ENCODE peak calls at places on chromosomes 5 and 9, in nine cellular contexts. One of them, this sample, is unnamed.

GRCh38 chr5:13662646-13663045 is 281.8 kb downstream of the DNAH5 start:
- DNase-seq in M059J: peak; percentile 18
- DNase-seq in NCI-H1105 treated with DMSO at 0.1 percent for 48 hours: no peak
- DNase-seq in colonic mucosa: no peak
- DNase-seq in Karpas-422: no peak
- DNase-seq in activated T-helper 1 cell treated with anti-CD3 and anti-CD28 coated beads, Interleukin-12 subunit alpha, Interleukin-12 subunit beta, Interleukin-2, Interleukin-4 antibody, amounts not matched to agents 30 ng/mL and 10 ng/mL and 1 ng/mL, durations not matched to agents 14 hours and 24 hours and 36 hours: no peak
- DNase-seq in tibial artery: no peak
- DNase-seq in ovary: no peak
- DNase-seq in uterus: no peak
- DNase-seq in this sample: no peak

GRCh38 chr5:40082313-40082712 is 597.4 kb upstream of the PTGER4 start:
- DNase-seq in uterus: no peak
- DNase-seq in activated T-helper 1 cell treated with anti-CD3 and anti-CD28 coated beads, Interleukin-12 subunit alpha, Interleukin-12 subunit beta, Interleukin-2, Interleukin-4 antibody, amounts not matched to agents 30 ng/mL and 10 ng/mL and 1 ng/mL, durations not matched to agents 14 hours and 24 hours and 36 hours: no peak
- DNase-seq in ovary: no peak
- DNase-seq in colonic mucosa: no peak
- DNase-seq in M059J: no peak
- DNase-seq in Karpas-422: no peak
- DNase-seq in NCI-H1105 treated with DMSO at 0.1 percent for 48 hours: no peak
- DNase-seq in tibial artery: no peak
- DNase-seq in this sample: no peak

GRCh38 chr9:132037470-132037869 is 42.2 kb downstream of the MED27 start:
- DNase-seq in activated T-helper 1 cell treated with anti-CD3 and anti-CD28 coated beads, Interleukin-12 subunit alpha, Interleukin-12 subunit beta, Interleukin-2, Interleukin-4 antibody, amounts not matched to agents 30 ng/mL and 10 ng/mL and 1 ng/mL, durations not matched to agents 14 hours and 24 hours and 36 hours: no peak
- DNase-seq in M059J: no peak
- DNase-seq in colonic mucosa: no peak
- DNase-seq in uterus: no peak
- DNase-seq in ovary: no peak
- DNase-seq in Karpas-422: no peak
- DNase-seq in tibial artery: no peak
- DNase-seq in NCI-H1105 treated with DMSO at 0.1 percent for 48 hours: peak; percentile 38
- DNase-seq in this sample: no peak

GRCh38 chr9:95772320-95773060 is 103.0 kb upstream of the ERCC6L2 start:
- DNase-seq in tibial artery: peak; percentile 46
- DNase-seq in Karpas-422: no peak
- DNase-seq in uterus: peak; percentile 49
- DNase-seq in colonic mucosa: peak; percentile 76
- DNase-seq in ovary: peak; percentile 77
- DNase-seq in M059J: peak; percentile 82
- DNase-seq in activated T-helper 1 cell treated with anti-CD3 and anti-CD28 coated beads, Interleukin-12 subunit alpha, Interleukin-12 subunit beta, Interleukin-2, Interleukin-4 antibody, amounts not matched to agents 30 ng/mL and 10 ng/mL and 1 ng/mL, durations not matched to agents 14 hours and 24 hours and 36 hours: no peak
- DNase-seq in NCI-H1105 treated with DMSO at 0.1 percent for 48 hours: no peak
- DNase-seq in this sample: no peak

GRCh38 chr5:124310453-124310852 is 436.0 kb downstream of the ZNF608 start:
- DNase-seq in colonic mucosa: peak; percentile 24
- DNase-seq in NCI-H1105 treated with DMSO at 0.1 percent for 48 hours: no peak
- DNase-seq in activated T-helper 1 cell treated with anti-CD3 and anti-CD28 coated beads, Interleukin-12 subunit alpha, Interleukin-12 subunit beta, Interleukin-2, Interleukin-4 antibody, amounts not matched to agents 30 ng/mL and 10 ng/mL and 1 ng/mL, durations not matched to agents 14 hours and 24 hours and 36 hours: no peak
- DNase-seq in uterus: no peak
- DNase-seq in Karpas-422: no peak
- DNase-seq in ovary: no peak
- DNase-seq in M059J: peak; percentile 6
- DNase-seq in tibial artery: no peak
- DNase-seq in this sample: no peak

GRCh38 chr5:110784901-110785300 is 46.1 kb downstream of the SLC25A46 start:
- DNase-seq in ovary: no peak
- DNase-seq in M059J: peak; percentile 65
- DNase-seq in NCI-H1105 treated with DMSO at 0.1 percent for 48 hours: no peak
- DNase-seq in tibial artery: no peak
- DNase-seq in uterus: no peak
- DNase-seq in activated T-helper 1 cell treated with anti-CD3 and anti-CD28 coated beads, Interleukin-12 subunit alpha, Interleukin-12 subunit beta, Interleukin-2, Interleukin-4 antibody, amounts not matched to agents 30 ng/mL and 10 ng/mL and 1 ng/mL, durations not matched to agents 14 hours and 24 hours and 36 hours: no peak
- DNase-seq in Karpas-422: no peak
- DNase-seq in colonic mucosa: no peak
- DNase-seq in this sample: no peak

GRCh38 chr5:128708841-128709240 is 170.8 kb upstream of the FBN2 start:
- DNase-seq in ovary: no peak
- DNase-seq in NCI-H1105 treated with DMSO at 0.1 percent for 48 hours: no peak
- DNase-seq in Karpas-422: no peak
- DNase-seq in colonic mucosa: no peak
- DNase-seq in tibial artery: no peak
- DNase-seq in M059J: no peak
- DNase-seq in uterus: no peak
- DNase-seq in activated T-helper 1 cell treated with anti-CD3 and anti-CD28 coated beads, Interleukin-12 subunit alpha, Interleukin-12 subunit beta, Interleukin-2, Interleukin-4 antibody, amounts not matched to agents 30 ng/mL and 10 ng/mL and 1 ng/mL, durations not matched to agents 14 hours and 24 hours and 36 hours: no peak
- DNase-seq in this sample: no peak

GRCh38 chr9:91898451-91899433 is 51.3 kb downstream of the ROR2 start:
- DNase-seq in uterus: peak; percentile 67
- DNase-seq in colonic mucosa: peak; percentile 43
- DNase-seq in tibial artery: no peak
- DNase-seq in M059J: peak; percentile 24
- DNase-seq in activated T-helper 1 cell treated with anti-CD3 and anti-CD28 coated beads, Interleukin-12 subunit alpha, Interleukin-12 subunit beta, Interleukin-2, Interleukin-4 antibody, amounts not matched to agents 30 ng/mL and 10 ng/mL and 1 ng/mL, durations not matched to agents 14 hours and 24 hours and 36 hours: no peak
- DNase-seq in ovary: no peak
- DNase-seq in NCI-H1105 treated with DMSO at 0.1 percent for 48 hours: peak; percentile 13
- DNase-seq in Karpas-422: peak; percentile 42
- DNase-seq in this sample: no peak

GRCh38 chr5:51271261-51271660 is 112.0 kb upstream of the ISL1 start:
- DNase-seq in tibial artery: no peak
- DNase-seq in NCI-H1105 treated with DMSO at 0.1 percent for 48 hours: no peak
- DNase-seq in uterus: no peak
- DNase-seq in activated T-helper 1 cell treated with anti-CD3 and anti-CD28 coated beads, Interleukin-12 subunit alpha, Interleukin-12 subunit beta, Interleukin-2, Interleukin-4 antibody, amounts not matched to agents 30 ng/mL and 10 ng/mL and 1 ng/mL, durations not matched to agents 14 hours and 24 hours and 36 hours: no peak
- DNase-seq in M059J: no peak
- DNase-seq in Karpas-422: no peak
- DNase-seq in ovary: no peak
- DNase-seq in colonic mucosa: no peak
- DNase-seq in this sample: no peak

GRCh38 chr9:99259231-99259918 is 37.3 kb downstream of the SEC61B start:
- DNase-seq in NCI-H1105 treated with DMSO at 0.1 percent for 48 hours: no peak
- DNase-seq in uterus: peak; percentile 65
- DNase-seq in ovary: peak; percentile 75
- DNase-seq in activated T-helper 1 cell treated with anti-CD3 and anti-CD28 coated beads, Interleukin-12 subunit alpha, Interleukin-12 subunit beta, Interleukin-2, Interleukin-4 antibody, amounts not matched to agents 30 ng/mL and 10 ng/mL and 1 ng/mL, durations not matched to agents 14 hours and 24 hours and 36 hours: peak; percentile 43
- DNase-seq in tibial artery: peak; percentile 78
- DNase-seq in Karpas-422: no peak
- DNase-seq in colonic mucosa: peak; percentile 38
- DNase-seq in M059J: peak; percentile 32
- DNase-seq in this sample: no peak

GRCh38 chr9:129759804-129760502 is 7.1 kb upstream of the PTGES start:
- DNase-seq in tibial artery: no peak
- DNase-seq in NCI-H1105 treated with DMSO at 0.1 percent for 48 hours: no peak
- DNase-seq in ovary: no peak
- DNase-seq in uterus: no peak
- DNase-seq in Karpas-422: no peak
- DNase-seq in M059J: no peak
- DNase-seq in colonic mucosa: no peak
- DNase-seq in activated T-helper 1 cell treated with anti-CD3 and anti-CD28 coated beads, Interleukin-12 subunit alpha, Interleukin-12 subunit beta, Interleukin-2, Interleukin-4 antibody, amounts not matched to agents 30 ng/mL and 10 ng/mL and 1 ng/mL, durations not matched to agents 14 hours and 24 hours and 36 hours: no peak
- DNase-seq in this sample: no peak

GRCh38 chr9:97682242-97682641 is 14.9 kb downstream of the XPA start:
- DNase-seq in NCI-H1105 treated with DMSO at 0.1 percent for 48 hours: no peak
- DNase-seq in M059J: no peak
- DNase-seq in Karpas-422: no peak
- DNase-seq in activated T-helper 1 cell treated with anti-CD3 and anti-CD28 coated beads, Interleukin-12 subunit alpha, Interleukin-12 subunit beta, Interleukin-2, Interleukin-4 antibody, amounts not matched to agents 30 ng/mL and 10 ng/mL and 1 ng/mL, durations not matched to agents 14 hours and 24 hours and 36 hours: no peak
- DNase-seq in tibial artery: no peak
- DNase-seq in uterus: no peak
- DNase-seq in colonic mucosa: no peak
- DNase-seq in ovary: no peak
- DNase-seq in this sample: no peak

GRCh38 chr5:141632650-141633049 is 4.0 kb downstream of the HDAC3 start:
- DNase-seq in M059J: no peak
- DNase-seq in tibial artery: no peak
- DNase-seq in activated T-helper 1 cell treated with anti-CD3 and anti-CD28 coated beads, Interleukin-12 subunit alpha, Interleukin-12 subunit beta, Interleukin-2, Interleukin-4 antibody, amounts not matched to agents 30 ng/mL and 10 ng/mL and 1 ng/mL, durations not matched to agents 14 hours and 24 hours and 36 hours: no peak
- DNase-seq in ovary: no peak
- DNase-seq in Karpas-422: no peak
- DNase-seq in uterus: no peak
- DNase-seq in NCI-H1105 treated with DMSO at 0.1 percent for 48 hours: peak; percentile 9
- DNase-seq in colonic mucosa: no peak
- DNase-seq in this sample: no peak

GRCh38 chr9:72615931-72616330 is 94.5 kb downstream of the TMC1 start:
- DNase-seq in uterus: no peak
- DNase-seq in tibial artery: no peak
- DNase-seq in NCI-H1105 treated with DMSO at 0.1 percent for 48 hours: no peak
- DNase-seq in colonic mucosa: no peak
- DNase-seq in M059J: peak; percentile 60
- DNase-seq in ovary: no peak
- DNase-seq in Karpas-422: no peak
- DNase-seq in activated T-helper 1 cell treated with anti-CD3 and anti-CD28 coated beads, Interleukin-12 subunit alpha, Interleukin-12 subunit beta, Interleukin-2, Interleukin-4 antibody, amounts not matched to agents 30 ng/mL and 10 ng/mL and 1 ng/mL, durations not matched to agents 14 hours and 24 hours and 36 hours: no peak
- DNase-seq in this sample: no peak

GRCh38 chr9:74630228-74630627 is 133.1 kb downstream of the RORB start:
- DNase-seq in NCI-H1105 treated with DMSO at 0.1 percent for 48 hours: no peak
- DNase-seq in ovary: no peak
- DNase-seq in tibial artery: no peak
- DNase-seq in M059J: no peak
- DNase-seq in colonic mucosa: no peak
- DNase-seq in Karpas-422: peak; percentile 78
- DNase-seq in activated T-helper 1 cell treated with anti-CD3 and anti-CD28 coated beads, Interleukin-12 subunit alpha, Interleukin-12 subunit beta, Interleukin-2, Interleukin-4 antibody, amounts not matched to agents 30 ng/mL and 10 ng/mL and 1 ng/mL, durations not matched to agents 14 hours and 24 hours and 36 hours: no peak
- DNase-seq in uterus: no peak
- DNase-seq in this sample: no peak

GRCh38 chr5:80194470-80194869 is 61.4 kb downstream of the SERINC5 start:
- DNase-seq in M059J: no peak
- DNase-seq in NCI-H1105 treated with DMSO at 0.1 percent for 48 hours: no peak
- DNase-seq in ovary: no peak
- DNase-seq in uterus: no peak
- DNase-seq in activated T-helper 1 cell treated with anti-CD3 and anti-CD28 coated beads, Interleukin-12 subunit alpha, Interleukin-12 subunit beta, Interleukin-2, Interleukin-4 antibody, amounts not matched to agents 30 ng/mL and 10 ng/mL and 1 ng/mL, durations not matched to agents 14 hours and 24 hours and 36 hours: no peak
- DNase-seq in colonic mucosa: no peak
- DNase-seq in Karpas-422: no peak
- DNase-seq in tibial artery: no peak
- DNase-seq in this sample: no peak

GRCh38 chr9:16704096-16704488 is 166.4 kb downstream of the BNC2 start:
- DNase-seq in M059J: peak; percentile 52
- DNase-seq in Karpas-422: no peak
- DNase-seq in colonic mucosa: no peak
- DNase-seq in NCI-H1105 treated with DMSO at 0.1 percent for 48 hours: no peak
- DNase-seq in ovary: no peak
- DNase-seq in uterus: no peak
- DNase-seq in activated T-helper 1 cell treated with anti-CD3 and anti-CD28 coated beads, Interleukin-12 subunit alpha, Interleukin-12 subunit beta, Interleukin-2, Interleukin-4 antibody, amounts not matched to agents 30 ng/mL and 10 ng/mL and 1 ng/mL, durations not matched to agents 14 hours and 24 hours and 36 hours: no peak
- DNase-seq in tibial artery: no peak
- DNase-seq in this sample: no peak

GRCh38 chr5:185095-186070 is 5.9 kb upstream of the LRRC14B start:
- DNase-seq in activated T-helper 1 cell treated with anti-CD3 and anti-CD28 coated beads, Interleukin-12 subunit alpha, Interleukin-12 subunit beta, Interleukin-2, Interleukin-4 antibody, amounts not matched to agents 30 ng/mL and 10 ng/mL and 1 ng/mL, durations not matched to agents 14 hours and 24 hours and 36 hours: no peak
- DNase-seq in colonic mucosa: no peak
- DNase-seq in uterus: no peak
- DNase-seq in tibial artery: no peak
- DNase-seq in M059J: no peak
- DNase-seq in NCI-H1105 treated with DMSO at 0.1 percent for 48 hours: no peak
- DNase-seq in Karpas-422: no peak
- DNase-seq in ovary: no peak
- DNase-seq in this sample: no peak

This sample was measured in GDM1.